ENCODE peak calls at places on chromosomes 3 and 15, in ten cellular contexts. One of them, this sample, is unnamed.

GRCh38 chr15:100726426-100727190 is 124.2 kb downstream of the ASB7 start:
- DNase-seq in uterus: no peak
- DNase-seq in NCI-H2029: no peak
- DNase-seq in AG04450: no peak
- DNase-seq in lower leg skin: peak
- DNase-seq in HEK293T: no peak
- DNase-seq in fibroblast of lung: peak
- DNase-seq in activated CD4-positive, alpha-beta T cell treated with anti-CD3 and anti-CD28 coated beads, Interleukin-2, amount 50 U/mL, for 1 hour: no peak
- DNase-seq in T-helper 2 cell: no peak
- DNase-seq in CD4-positive, CD25-positive, alpha-beta regulatory T cell: no peak
- DNase-seq in this sample: no peak

GRCh38 chr3:72155391-72156064 is 370.6 kb upstream of the PROK2 start:
- DNase-seq in uterus: peak
- DNase-seq in NCI-H2029: no peak
- DNase-seq in AG04450: peak
- DNase-seq in lower leg skin: peak
- DNase-seq in HEK293T: no peak
- DNase-seq in fibroblast of lung: peak
- DNase-seq in activated CD4-positive, alpha-beta T cell treated with anti-CD3 and anti-CD28 coated beads, Interleukin-2, amount 50 U/mL, for 1 hour: no peak
- DNase-seq in T-helper 2 cell: no peak
- DNase-seq in CD4-positive, CD25-positive, alpha-beta regulatory T cell: no peak
- DNase-seq in this sample: peak

GRCh38 chr3:165635791-165636681 is 201.2 kb downstream of the BCHE start:
- DNase-seq in uterus: no peak
- DNase-seq in NCI-H2029: no peak
- DNase-seq in AG04450: no peak
- DNase-seq in lower leg skin: no peak
- DNase-seq in HEK293T: no peak
- DNase-seq in fibroblast of lung: peak
- DNase-seq in activated CD4-positive, alpha-beta T cell treated with anti-CD3 and anti-CD28 coated beads, Interleukin-2, amount 50 U/mL, for 1 hour: no peak
- DNase-seq in T-helper 2 cell: no peak
- DNase-seq in CD4-positive, CD25-positive, alpha-beta regulatory T cell: no peak
- DNase-seq in this sample: no peak

GRCh38 chr3:136196064-136196400 is at the start of gene MSL2:
- DNase-seq in uterus: no peak
- DNase-seq in NCI-H2029: no peak
- DNase-seq in AG04450: no peak
- DNase-seq in lower leg skin: no peak
- DNase-seq in HEK293T: no peak
- DNase-seq in fibroblast of lung: no peak
- DNase-seq in activated CD4-positive, alpha-beta T cell treated with anti-CD3 and anti-CD28 coated beads, Interleukin-2, amount 50 U/mL, for 1 hour: no peak
- DNase-seq in T-helper 2 cell: no peak
- DNase-seq in CD4-positive, CD25-positive, alpha-beta regulatory T cell: no peak
- DNase-seq in this sample: peak

GRCh38 chr15:89003865-89004725 is 84.2 kb upstream of the ABHD2 start:
- DNase-seq in uterus: no peak
- DNase-seq in NCI-H2029: no peak
- DNase-seq in AG04450: peak
- DNase-seq in lower leg skin: no peak
- DNase-seq in HEK293T: peak
- DNase-seq in fibroblast of lung: peak
- DNase-seq in activated CD4-positive, alpha-beta T cell treated with anti-CD3 and anti-CD28 coated beads, Interleukin-2, amount 50 U/mL, for 1 hour: no peak
- DNase-seq in T-helper 2 cell: no peak
- DNase-seq in CD4-positive, CD25-positive, alpha-beta regulatory T cell: no peak
- DNase-seq in this sample: peak

GRCh38 chr3:149813367-149814281 is 609 bp downstream of the RNF13 start:
- DNase-seq in uterus: no peak
- DNase-seq in NCI-H2029: peak
- DNase-seq in AG04450: no peak
- DNase-seq in lower leg skin: peak
- DNase-seq in HEK293T: peak
- DNase-seq in fibroblast of lung: peak
- DNase-seq in activated CD4-positive, alpha-beta T cell treated with anti-CD3 and anti-CD28 coated beads, Interleukin-2, amount 50 U/mL, for 1 hour: peak
- DNase-seq in T-helper 2 cell: no peak
- DNase-seq in CD4-positive, CD25-positive, alpha-beta regulatory T cell: no peak
- DNase-seq in this sample: no peak

GRCh38 chr3:122000936-122001605 is 21.0 kb downstream of the ILDR1 start:
- DNase-seq in uterus: no peak
- DNase-seq in NCI-H2029: no peak
- DNase-seq in AG04450: no peak
- DNase-seq in lower leg skin: no peak
- DNase-seq in HEK293T: no peak
- DNase-seq in fibroblast of lung: no peak
- DNase-seq in activated CD4-positive, alpha-beta T cell treated with anti-CD3 and anti-CD28 coated beads, Interleukin-2, amount 50 U/mL, for 1 hour: no peak
- DNase-seq in T-helper 2 cell: no peak
- DNase-seq in CD4-positive, CD25-positive, alpha-beta regulatory T cell: no peak
- DNase-seq in this sample: no peak

GRCh38 chr15:42490246-42490742 is 647 bp downstream of the ZNF106 start:
- DNase-seq in uterus: no peak
- DNase-seq in NCI-H2029: no peak
- DNase-seq in AG04450: no peak
- DNase-seq in lower leg skin: no peak
- DNase-seq in HEK293T: peak
- DNase-seq in fibroblast of lung: no peak
- DNase-seq in activated CD4-positive, alpha-beta T cell treated with anti-CD3 and anti-CD28 coated beads, Interleukin-2, amount 50 U/mL, for 1 hour: no peak
- DNase-seq in T-helper 2 cell: no peak
- DNase-seq in CD4-positive, CD25-positive, alpha-beta regulatory T cell: no peak
- DNase-seq in this sample: no peak

GRCh38 chr3:69425249-69425648 is 39.4 kb upstream of the FRMD4B start:
- DNase-seq in uterus: no peak
- DNase-seq in NCI-H2029: no peak
- DNase-seq in AG04450: no peak
- DNase-seq in lower leg skin: no peak
- DNase-seq in HEK293T: peak
- DNase-seq in fibroblast of lung: peak
- DNase-seq in activated CD4-positive, alpha-beta T cell treated with anti-CD3 and anti-CD28 coated beads, Interleukin-2, amount 50 U/mL, for 1 hour: peak
- DNase-seq in T-helper 2 cell: no peak
- DNase-seq in CD4-positive, CD25-positive, alpha-beta regulatory T cell: no peak
- DNase-seq in this sample: no peak

GRCh38 chr15:42549052-42549491 is 434 bp downstream of the HAUS2 start:
- DNase-seq in uterus: peak
- DNase-seq in NCI-H2029: no peak
- DNase-seq in AG04450: no peak
- DNase-seq in lower leg skin: no peak
- DNase-seq in HEK293T: no peak
- DNase-seq in fibroblast of lung: peak
- DNase-seq in activated CD4-positive, alpha-beta T cell treated with anti-CD3 and anti-CD28 coated beads, Interleukin-2, amount 50 U/mL, for 1 hour: no peak
- DNase-seq in T-helper 2 cell: peak
- DNase-seq in CD4-positive, CD25-positive, alpha-beta regulatory T cell: no peak
- DNase-seq in this sample: no peak

GRCh38 chr3:100402150-100402706 is 889 bp downstream of the LNP1 start:
- DNase-seq in uterus: no peak
- DNase-seq in NCI-H2029: no peak
- DNase-seq in AG04450: no peak
- DNase-seq in lower leg skin: no peak
- DNase-seq in HEK293T: no peak
- DNase-seq in fibroblast of lung: peak
- DNase-seq in activated CD4-positive, alpha-beta T cell treated with anti-CD3 and anti-CD28 coated beads, Interleukin-2, amount 50 U/mL, for 1 hour: no peak
- DNase-seq in T-helper 2 cell: no peak
- DNase-seq in CD4-positive, CD25-positive, alpha-beta regulatory T cell: no peak
- DNase-seq in this sample: no peak

GRCh38 chr15:81400640-81401236 is 26.7 kb upstream of the TMC3 start:
- DNase-seq in uterus: no peak
- DNase-seq in NCI-H2029: peak
- DNase-seq in AG04450: peak
- DNase-seq in lower leg skin: no peak
- DNase-seq in HEK293T: peak
- DNase-seq in fibroblast of lung: peak
- DNase-seq in activated CD4-positive, alpha-beta T cell treated with anti-CD3 and anti-CD28 coated beads, Interleukin-2, amount 50 U/mL, for 1 hour: no peak
- DNase-seq in T-helper 2 cell: no peak
- DNase-seq in CD4-positive, CD25-positive, alpha-beta regulatory T cell: no peak
- DNase-seq in this sample: no peak

GRCh38 chr15:99842071-99842470 is 108.8 kb upstream of the LYSMD4 start:
- DNase-seq in uterus: no peak
- DNase-seq in NCI-H2029: no peak
- DNase-seq in AG04450: no peak
- DNase-seq in lower leg skin: no peak
- DNase-seq in HEK293T: no peak
- DNase-seq in fibroblast of lung: no peak
- DNase-seq in activated CD4-positive, alpha-beta T cell treated with anti-CD3 and anti-CD28 coated beads, Interleukin-2, amount 50 U/mL, for 1 hour: no peak
- DNase-seq in T-helper 2 cell: no peak
- DNase-seq in CD4-positive, CD25-positive, alpha-beta regulatory T cell: no peak
- DNase-seq in this sample: no peak

GRCh38 chr3:126424039-126424717 is 29.5 kb downstream of the CFAP100 start:
- DNase-seq in uterus: no peak
- DNase-seq in NCI-H2029: no peak
- DNase-seq in AG04450: no peak
- DNase-seq in lower leg skin: no peak
- DNase-seq in HEK293T: no peak
- DNase-seq in fibroblast of lung: no peak
- DNase-seq in activated CD4-positive, alpha-beta T cell treated with anti-CD3 and anti-CD28 coated beads, Interleukin-2, amount 50 U/mL, for 1 hour: no peak
- DNase-seq in T-helper 2 cell: no peak
- DNase-seq in CD4-positive, CD25-positive, alpha-beta regulatory T cell: no peak
- DNase-seq in this sample: no peak

GRCh38 chr3:62874398-62875102 is 666 bp downstream of the CADPS start:
- DNase-seq in uterus: no peak
- DNase-seq in NCI-H2029: peak
- DNase-seq in AG04450: no peak
- DNase-seq in lower leg skin: no peak
- DNase-seq in HEK293T: no peak
- DNase-seq in fibroblast of lung: no peak
- DNase-seq in activated CD4-positive, alpha-beta T cell treated with anti-CD3 and anti-CD28 coated beads, Interleukin-2, amount 50 U/mL, for 1 hour: no peak
- DNase-seq in T-helper 2 cell: no peak
- DNase-seq in CD4-positive, CD25-positive, alpha-beta regulatory T cell: no peak
- DNase-seq in this sample: peak

GRCh38 chr15:96345560-96346389 is 15.3 kb downstream of the NR2F2 start:
- DNase-seq in uterus: peak
- DNase-seq in NCI-H2029: no peak
- DNase-seq in AG04450: no peak
- DNase-seq in lower leg skin: peak
- DNase-seq in HEK293T: peak
- DNase-seq in fibroblast of lung: peak
- DNase-seq in activated CD4-positive, alpha-beta T cell treated with anti-CD3 and anti-CD28 coated beads, Interleukin-2, amount 50 U/mL, for 1 hour: no peak
- DNase-seq in T-helper 2 cell: no peak
- DNase-seq in CD4-positive, CD25-positive, alpha-beta regulatory T cell: no peak
- DNase-seq in this sample: peak

GRCh38 chr3:37092484-37092883 is 81.9 kb downstream of the LRRFIP2 start:
- DNase-seq in uterus: no peak
- DNase-seq in NCI-H2029: no peak
- DNase-seq in AG04450: no peak
- DNase-seq in lower leg skin: no peak
- DNase-seq in HEK293T: no peak
- DNase-seq in fibroblast of lung: no peak
- DNase-seq in activated CD4-positive, alpha-beta T cell treated with anti-CD3 and anti-CD28 coated beads, Interleukin-2, amount 50 U/mL, for 1 hour: no peak
- DNase-seq in T-helper 2 cell: no peak
- DNase-seq in CD4-positive, CD25-positive, alpha-beta regulatory T cell: no peak
- DNase-seq in this sample: no peak

GRCh38 chr3:35965908-35966307 is 326.6 kb downstream of the ARPP21 start:
- DNase-seq in uterus: no peak
- DNase-seq in NCI-H2029: peak
- DNase-seq in AG04450: peak
- DNase-seq in lower leg skin: no peak
- DNase-seq in HEK293T: peak
- DNase-seq in fibroblast of lung: peak
- DNase-seq in activated CD4-positive, alpha-beta T cell treated with anti-CD3 and anti-CD28 coated beads, Interleukin-2, amount 50 U/mL, for 1 hour: no peak
- DNase-seq in T-helper 2 cell: no peak
- DNase-seq in CD4-positive, CD25-positive, alpha-beta regulatory T cell: no peak
- DNase-seq in this sample: no peak

GRCh38 chr3:11613319-11613718 is 30.4 kb downstream of the VGLL4 start:
- DNase-seq in uterus: no peak
- DNase-seq in NCI-H2029: no peak
- DNase-seq in AG04450: no peak
- DNase-seq in lower leg skin: no peak
- DNase-seq in HEK293T: no peak
- DNase-seq in fibroblast of lung: no peak
- DNase-seq in activated CD4-positive, alpha-beta T cell treated with anti-CD3 and anti-CD28 coated beads, Interleukin-2, amount 50 U/mL, for 1 hour: no peak
- DNase-seq in T-helper 2 cell: no peak
- DNase-seq in CD4-positive, CD25-positive, alpha-beta regulatory T cell: no peak
- DNase-seq in this sample: no peak

GRCh38 chr3:3991598-3991997 is 192.4 kb downstream of the LRRN1 start:
- DNase-seq in uterus: no peak
- DNase-seq in NCI-H2029: no peak
- DNase-seq in AG04450: no peak
- DNase-seq in lower leg skin: no peak
- DNase-seq in HEK293T: no peak
- DNase-seq in fibroblast of lung: no peak
- DNase-seq in activated CD4-positive, alpha-beta T cell treated with anti-CD3 and anti-CD28 coated beads, Interleukin-2, amount 50 U/mL, for 1 hour: no peak
- DNase-seq in T-helper 2 cell: no peak
- DNase-seq in CD4-positive, CD25-positive, alpha-beta regulatory T cell: no peak
- DNase-seq in this sample: no peak

GRCh38 chr15:40190591-40190990 is 29.7 kb downstream of the BUB1B start:
- DNase-seq in uterus: no peak
- DNase-seq in NCI-H2029: no peak
- DNase-seq in AG04450: peak
- DNase-seq in lower leg skin: no peak
- DNase-seq in HEK293T: no peak
- DNase-seq in fibroblast of lung: peak
- DNase-seq in activated CD4-positive, alpha-beta T cell treated with anti-CD3 and anti-CD28 coated beads, Interleukin-2, amount 50 U/mL, for 1 hour: no peak
- DNase-seq in T-helper 2 cell: no peak
- DNase-seq in CD4-positive, CD25-positive, alpha-beta regulatory T cell: no peak
- DNase-seq in this sample: no peak

GRCh38 chr15:58535894-58536293 is 104.1 kb downstream of the LIPC start:
- DNase-seq in uterus: no peak
- DNase-seq in NCI-H2029: no peak
- DNase-seq in AG04450: no peak
- DNase-seq in lower leg skin: no peak
- DNase-seq in HEK293T: no peak
- DNase-seq in fibroblast of lung: no peak
- DNase-seq in activated CD4-positive, alpha-beta T cell treated with anti-CD3 and anti-CD28 coated beads, Interleukin-2, amount 50 U/mL, for 1 hour: no peak
- DNase-seq in T-helper 2 cell: no peak
- DNase-seq in CD4-positive, CD25-positive, alpha-beta regulatory T cell: no peak
- DNase-seq in this sample: no peak

GRCh38 chr15:31365655-31366127 is 39.1 kb downstream of the KLF13 start:
- DNase-seq in uterus: peak
- DNase-seq in NCI-H2029: no peak
- DNase-seq in AG04450: peak
- DNase-seq in lower leg skin: peak
- DNase-seq in HEK293T: no peak
- DNase-seq in fibroblast of lung: peak
- DNase-seq in activated CD4-positive, alpha-beta T cell treated with anti-CD3 and anti-CD28 coated beads, Interleukin-2, amount 50 U/mL, for 1 hour: peak
- DNase-seq in T-helper 2 cell: peak
- DNase-seq in CD4-positive, CD25-positive, alpha-beta regulatory T cell: peak
- DNase-seq in this sample: peak

GRCh38 chr3:129122697-129123055 is 1.1 kb upstream of the RAB43 start:
- DNase-seq in uterus: peak
- DNase-seq in NCI-H2029: no peak
- DNase-seq in AG04450: no peak
- DNase-seq in lower leg skin: no peak
- DNase-seq in HEK293T: no peak
- DNase-seq in fibroblast of lung: no peak
- DNase-seq in activated CD4-positive, alpha-beta T cell treated with anti-CD3 and anti-CD28 coated beads, Interleukin-2, amount 50 U/mL, for 1 hour: no peak
- DNase-seq in T-helper 2 cell: no peak
- DNase-seq in CD4-positive, CD25-positive, alpha-beta regulatory T cell: peak
- DNase-seq in this sample: no peak

GRCh38 chr3:84141571-84141970 is 817.2 kb upstream of the CADM2 start:
- DNase-seq in uterus: no peak
- DNase-seq in NCI-H2029: no peak
- DNase-seq in AG04450: no peak
- DNase-seq in lower leg skin: no peak
- DNase-seq in HEK293T: no peak
- DNase-seq in fibroblast of lung: peak
- DNase-seq in activated CD4-positive, alpha-beta T cell treated with anti-CD3 and anti-CD28 coated beads, Interleukin-2, amount 50 U/mL, for 1 hour: no peak
- DNase-seq in T-helper 2 cell: no peak
- DNase-seq in CD4-positive, CD25-positive, alpha-beta regulatory T cell: no peak
- DNase-seq in this sample: no peak

GRCh38 chr3:126104028-126104635 is 20.2 kb upstream of the SLC41A3 start:
- DNase-seq in uterus: no peak
- DNase-seq in NCI-H2029: no peak
- DNase-seq in AG04450: no peak
- DNase-seq in lower leg skin: no peak
- DNase-seq in HEK293T: no peak
- DNase-seq in fibroblast of lung: no peak
- DNase-seq in activated CD4-positive, alpha-beta T cell treated with anti-CD3 and anti-CD28 coated beads, Interleukin-2, amount 50 U/mL, for 1 hour: no peak
- DNase-seq in T-helper 2 cell: no peak
- DNase-seq in CD4-positive, CD25-positive, alpha-beta regulatory T cell: no peak
- DNase-seq in this sample: no peak

GRCh38 chr3:59546522-59546921 is 496.7 kb upstream of the CFAP20DC start:
- DNase-seq in uterus: no peak
- DNase-seq in NCI-H2029: no peak
- DNase-seq in AG04450: no peak
- DNase-seq in lower leg skin: no peak
- DNase-seq in HEK293T: no peak
- DNase-seq in fibroblast of lung: no peak
- DNase-seq in activated CD4-positive, alpha-beta T cell treated with anti-CD3 and anti-CD28 coated beads, Interleukin-2, amount 50 U/mL, for 1 hour: no peak
- DNase-seq in T-helper 2 cell: no peak
- DNase-seq in CD4-positive, CD25-positive, alpha-beta regulatory T cell: no peak
- DNase-seq in this sample: no peak

GRCh38 chr3:115004201-115005140 is 142.6 kb downstream of the ZBTB20 start:
- DNase-seq in uterus: no peak
- DNase-seq in NCI-H2029: no peak
- DNase-seq in AG04450: no peak
- DNase-seq in lower leg skin: no peak
- DNase-seq in HEK293T: no peak
- DNase-seq in fibroblast of lung: no peak
- DNase-seq in activated CD4-positive, alpha-beta T cell treated with anti-CD3 and anti-CD28 coated beads, Interleukin-2, amount 50 U/mL, for 1 hour: no peak
- DNase-seq in T-helper 2 cell: no peak
- DNase-seq in CD4-positive, CD25-positive, alpha-beta regulatory T cell: no peak
- DNase-seq in this sample: no peak

This sample was measured in left ventricle myocardium inferior.